ENCODE peak calls at places on chromosomes 4 and X, in nine cellular contexts. P is adrenal gland; O is SK-N-SH; R is ovary; S is uterus; U is thyroid gland; G is lower lobe of right lung; L is CD8-positive, alpha-beta T cell; Y is HepG2. H is an unnamed sample.

GRCh38 chrX:135384161-135384836 is 37.4 kb upstream of the SMIM10L2A start:
- DNase-seq in P (no peak), O (no peak), R (no peak), S (no peak), U (no peak), G (no peak), L (peak; percentile 8), Y (no peak), H (no peak)

GRCh38 chr4:165194368-165194767 is 13.0 kb upstream of the KLHL2 start:
- DNase-seq in P (no peak), O (no peak), R (no peak), S (no peak), U (no peak), G (no peak), L (no peak), Y (no peak), H (no peak)

GRCh38 chrX:16743604-16744325 is 24.4 kb downstream of the SYAP1 start:
- DNase-seq in P (peak; percentile 52), O (no peak), R (no peak), S (no peak), U (no peak), G (no peak), L (no peak), Y (no peak), H (no peak)

GRCh38 chr4:152073738-152074137 is 312.9 kb upstream of the GATB start:
- DNase-seq in P (peak; percentile 86), O (no peak), R (no peak), S (no peak), U (peak; percentile 93), G (peak; percentile 71), L (no peak), Y (no peak), H (peak; percentile 83)

GRCh38 chrX:23901805-23902204 is 5.9 kb downstream of the APOO start:
- DNase-seq in P (peak; percentile 74), O (peak; percentile 49), R (peak; percentile 34), S (peak; percentile 21), U (peak; percentile 57), G (no peak), L (peak; percentile 6), Y (peak; percentile 77), H (no peak)

GRCh38 chrX:51837926-51838325 is 55.5 kb upstream of the MAGED1 start:
- DNase-seq in P (peak; percentile 55), O (peak; percentile 20), R (peak; percentile 68), S (peak; percentile 41), U (peak; percentile 42), G (no peak), L (no peak), Y (no peak), H (no peak)

GRCh38 chr4:16779028-16779675 is 119.3 kb downstream of the LDB2 start:
- DNase-seq in P (no peak), O (no peak), R (no peak), S (peak; percentile 49), U (no peak), G (no peak), L (no peak), Y (no peak), H (no peak)

GRCh38 chrX:56794404-56794803 is 65.4 kb downstream of the NBDY start:
- DNase-seq in P (no peak), O (no peak), R (no peak), S (no peak), U (no peak), G (no peak), L (no peak), Y (no peak), H (peak; percentile 2)

GRCh38 chrX:18985186-18985435 is 1.2 kb upstream of the PHKA2 start:
- DNase-seq in P (no peak), O (no peak), R (no peak), S (no peak), U (no peak), G (no peak), L (no peak), Y (no peak), H (no peak)

DNA sequence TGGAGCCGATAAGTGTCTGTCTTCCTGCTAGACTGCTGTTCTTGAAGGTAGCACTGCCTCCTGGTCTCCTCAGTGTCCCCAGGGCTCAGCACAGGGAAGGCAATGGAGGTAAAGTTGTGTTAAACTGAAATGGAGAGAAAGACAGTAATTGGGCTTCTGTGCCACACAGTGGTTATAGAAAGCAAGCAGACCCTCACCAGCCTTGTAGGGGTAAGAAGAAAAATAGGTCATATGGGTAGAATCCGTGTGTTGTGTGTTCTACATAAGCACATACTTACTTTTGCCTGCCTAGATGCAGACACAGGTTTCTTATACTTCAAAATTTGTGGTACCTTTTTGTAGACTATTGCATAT is 49.7 kb downstream of the RHOH start:
- DNase-seq in P (no peak), O (no peak), R (no peak), S (no peak), U (no peak), G (no peak), L (no peak), Y (no peak), H (no peak)
- H3K36me3 ChIP-seq in P (no peaks in the 10 kb centered on the region), O (no peaks in the 10 kb centered on the region), R (no peaks in the 10 kb centered on the region), S (no peaks in the 10 kb centered on the region), U (no peaks in the 10 kb centered on the region), G (no peaks in the 10 kb centered on the region), L (peaks cover 37% of the 10 kb centered on the region), Y (no peaks in the 10 kb centered on the region), H (no peaks in the 10 kb centered on the region)

GRCh38 chr4:140284449-140284848 is 89.0 kb upstream of the SCOC start:
- DNase-seq in P (no peak), O (no peak), R (no peak), S (no peak), U (no peak), G (no peak), L (no peak), Y (no peak), H (no peak)

GRCh38 chr4:140277576-140277975 is 95.9 kb upstream of the SCOC start:
- DNase-seq in P (no peak), O (no peak), R (no peak), S (no peak), U (no peak), G (no peak), L (no peak), Y (no peak), H (no peak)

GRCh38 chr4:140286503-140286902 is 86.9 kb upstream of the SCOC start:
- DNase-seq in P (peak; percentile 92), O (peak; percentile 66), R (peak; percentile 68), S (peak; percentile 21), U (peak; percentile 51), G (no peak), L (no peak), Y (no peak), H (no peak)

GRCh38 chr4:140281828-140282227 is 91.6 kb upstream of the SCOC start:
- DNase-seq in P (no peak), O (no peak), R (no peak), S (no peak), U (no peak), G (no peak), L (no peak), Y (no peak), H (no peak)
- TF ChIP-seq CTCF in P (no peak), O (peak; percentile 15), R (no peak), S (peak; percentile 6), U (no peak), G (no peak), L (no peak), Y (no peak), H (no peak)

DNA sequence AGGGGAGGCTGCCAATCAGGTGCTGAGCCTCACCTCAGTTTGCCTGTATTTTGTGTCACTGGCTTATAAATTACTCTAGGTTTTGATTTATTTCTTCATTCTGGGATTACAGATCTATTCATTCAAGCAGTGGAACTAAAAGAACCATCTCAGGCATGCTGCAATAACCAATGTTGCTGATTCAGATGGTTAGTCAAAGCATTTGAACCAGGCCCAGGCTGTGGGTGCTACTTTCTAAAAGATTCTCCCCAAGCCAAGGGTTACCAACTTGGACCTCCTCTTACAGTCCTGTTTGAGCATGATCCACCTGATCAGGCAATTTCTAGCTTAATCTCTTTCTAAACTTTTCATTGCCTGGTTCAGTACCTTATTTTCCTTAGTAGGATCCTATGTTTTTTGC is 67.2 kb downstream of the TMEM131L start:
- DNase-seq in P (no peak), O (no peak), R (no peak), S (no peak), U (no peak), G (no peak), L (no peak), Y (no peak), H (no peak)
- H3K4me1 ChIP-seq in P (peaks cover 37% of the 10 kb centered on the region), O (peaks cover 16% of the 10 kb centered on the region), R (peaks cover 7% of the 10 kb centered on the region), S (peaks cover 8% of the 10 kb centered on the region), U (peaks cover 33% of the 10 kb centered on the region), G (peaks cover 58% of the 10 kb centered on the region), L (peaks cover 97% of the 10 kb centered on the region), Y (no peaks in the 10 kb centered on the region), H (peaks cover 48% of the 10 kb centered on the region)

GRCh38 chr4:103168993-103169392 is 29.1 kb downstream of the CENPE start:
- DNase-seq in P (no peak), O (no peak), R (no peak), S (no peak), U (no peak), G (no peak), L (no peak), Y (no peak), H (no peak)
- H3K36me3 ChIP-seq in P (no peaks in the 10 kb centered on the region), O (peaks cover 52% of the 10 kb centered on the region), R (no peaks in the 10 kb centered on the region), S (no peaks in the 10 kb centered on the region), U (no peaks in the 10 kb centered on the region), G (no peaks in the 10 kb centered on the region), L (no peaks in the 10 kb centered on the region), Y (peaks cover 24% of the 10 kb centered on the region), H (no peaks in the 10 kb centered on the region)